ENCODE peak calls at places on chromosomes 5 and 9, in five cellular contexts. One of them, this sample, is unnamed. For H3K36me3, the result is how much of the 10 kb centered on the place peaks cover.

GRCh38 chr9:83315649-83316048 is 222.6 kb downstream of the FRMD3 start:
- DNase-seq in left ventricle myocardium inferior: no peak
- DNase-seq in hepatocyte: no peak
- DNase-seq in esophagus squamous epithelium: no peak
- DNase-seq in stomach: no peak
- DNase-seq in this sample: no peak

GRCh38 chr5:97019435-97020117 is 83.7 kb downstream of the LNPEP start:
- DNase-seq in esophagus squamous epithelium: no peak
- DNase-seq in left ventricle myocardium inferior: no peak
- DNase-seq in hepatocyte: peak
- DNase-seq in stomach: no peak
- DNase-seq in this sample: no peak

GRCh38 chr5:149228610-149229297 is 42.9 kb upstream of the AFAP1L1 start:
- DNase-seq in stomach: no peak
- DNase-seq in left ventricle myocardium inferior: no peak
- DNase-seq in esophagus squamous epithelium: no peak
- DNase-seq in hepatocyte: peak
- DNase-seq in this sample: no peak

GRCh38 chr9:71879644-71880174 is 31.3 kb downstream of the ABHD17B start:
- DNase-seq in esophagus squamous epithelium: no peak
- DNase-seq in left ventricle myocardium inferior: no peak
- DNase-seq in stomach: no peak
- DNase-seq in hepatocyte: no peak
- DNase-seq in this sample: no peak

GRCh38 chr5:147750065-147750464 is 32.5 kb downstream of the JAKMIP2 start:
- DNase-seq in left ventricle myocardium inferior: no peak
- DNase-seq in esophagus squamous epithelium: no peak
- DNase-seq in hepatocyte: no peak
- DNase-seq in stomach: no peak
- DNase-seq in this sample: no peak

GRCh38 chr5:124236366-124237231 is 509.8 kb downstream of the ZNF608 start:
- DNase-seq in left ventricle myocardium inferior: no peak
- DNase-seq in hepatocyte: no peak
- DNase-seq in stomach: no peak
- DNase-seq in esophagus squamous epithelium: no peak
- DNase-seq in this sample: no peak

GRCh38 chr9:37972346-37972745 is 68.4 kb upstream of the SLC25A51 start:
- DNase-seq in stomach: no peak
- DNase-seq in esophagus squamous epithelium: no peak
- DNase-seq in left ventricle myocardium inferior: no peak
- DNase-seq in hepatocyte: peak
- DNase-seq in this sample: peak

GRCh38 chr9:105187781-105188180 is 56.7 kb upstream of the SLC44A1 start:
- DNase-seq in esophagus squamous epithelium: no peak
- DNase-seq in hepatocyte: no peak
- DNase-seq in stomach: no peak
- DNase-seq in left ventricle myocardium inferior: no peak
- DNase-seq in this sample: no peak

GRCh38 chr5:55427157-55427556 is 107.6 kb downstream of the PLPP1 start:
- DNase-seq in left ventricle myocardium inferior: no peak
- DNase-seq in esophagus squamous epithelium: no peak
- DNase-seq in hepatocyte: peak
- DNase-seq in stomach: peak
- DNase-seq in this sample: peak

GRCh38 chr5:178123094-178123986 is 7.5 kb upstream of the RMND5B start:
- DNase-seq in hepatocyte: no peak
- DNase-seq in stomach: no peak
- DNase-seq in esophagus squamous epithelium: no peak
- DNase-seq in left ventricle myocardium inferior: no peak
- DNase-seq in this sample: no peak

GRCh38 chr9:110427497-110428104 is 89.9 kb upstream of the TXNDC8 start:
- DNase-seq in stomach: peak
- DNase-seq in hepatocyte: peak
- DNase-seq in esophagus squamous epithelium: no peak
- DNase-seq in left ventricle myocardium inferior: peak
- DNase-seq in this sample: peak

GRCh38 chr5:135650081-135650480 is 71.3 kb upstream of the CXCL14 start:
- DNase-seq in stomach: no peak
- DNase-seq in esophagus squamous epithelium: no peak
- DNase-seq in hepatocyte: no peak
- DNase-seq in left ventricle myocardium inferior: no peak
- DNase-seq in this sample: no peak

GRCh38 chr9:125585503-125586172 is 121.4 kb downstream of the MAPKAP1 start:
- DNase-seq in left ventricle myocardium inferior: no peak
- DNase-seq in stomach: no peak
- DNase-seq in hepatocyte: no peak
- DNase-seq in esophagus squamous epithelium: no peak
- DNase-seq in this sample: no peak

GRCh38 chr9:109107402-109108240 is 12.1 kb downstream of the TMEM245 start:
- DNase-seq in stomach: no peak
- DNase-seq in left ventricle myocardium inferior: no peak
- DNase-seq in esophagus squamous epithelium: no peak
- DNase-seq in hepatocyte: peak
- DNase-seq in this sample: no peak

GRCh38 chr5:153352685-153353219 is 137.7 kb upstream of the GRIA1 start:
- DNase-seq in left ventricle myocardium inferior: no peak
- DNase-seq in hepatocyte: no peak
- DNase-seq in esophagus squamous epithelium: no peak
- DNase-seq in stomach: no peak
- DNase-seq in this sample: no peak

GRCh38 chr5:5419291-5420210 is 2.9 kb upstream of the ICE1 start:
- DNase-seq in stomach: no peak
- DNase-seq in left ventricle myocardium inferior: no peak
- DNase-seq in hepatocyte: peak
- DNase-seq in esophagus squamous epithelium: no peak
- DNase-seq in this sample: peak

GRCh38 chr5:168613996-168614395 is 34.8 kb upstream of the PANK3 start:
- DNase-seq in left ventricle myocardium inferior: no peak
- DNase-seq in stomach: no peak
- DNase-seq in esophagus squamous epithelium: no peak
- DNase-seq in hepatocyte: peak
- DNase-seq in this sample: no peak

GRCh38 chr9:130728721-130729120 is 35.1 kb downstream of the EXOSC2 start:
- DNase-seq in hepatocyte: no peak
- DNase-seq in left ventricle myocardium inferior: no peak
- DNase-seq in stomach: no peak
- DNase-seq in esophagus squamous epithelium: no peak
- DNase-seq in this sample: no peak

GRCh38 chr9:94639045-94639995 is at the start of gene FBP1:
- DNase-seq in stomach: peak
- DNase-seq in esophagus squamous epithelium: no peak
- DNase-seq in hepatocyte: peak
- DNase-seq in left ventricle myocardium inferior: peak
- DNase-seq in this sample: peak

GRCh38 chr5:7437836-7438235 is 41.9 kb downstream of the ADCY2 start:
- DNase-seq in stomach: no peak
- DNase-seq in hepatocyte: no peak
- DNase-seq in esophagus squamous epithelium: no peak
- DNase-seq in left ventricle myocardium inferior: no peak
- DNase-seq in this sample: no peak

GRCh38 chr5:89988998-89989690 is 420.4 kb downstream of the CETN3 start:
- DNase-seq in hepatocyte: no peak
- DNase-seq in stomach: no peak
- DNase-seq in esophagus squamous epithelium: no peak
- DNase-seq in left ventricle myocardium inferior: peak
- DNase-seq in this sample: peak

GRCh38 chr5:118326496-118327045 is 661.8 kb downstream of the DTWD2 start:
- DNase-seq in left ventricle myocardium inferior: no peak
- DNase-seq in esophagus squamous epithelium: no peak
- DNase-seq in hepatocyte: peak
- DNase-seq in stomach: no peak
- DNase-seq in this sample: no peak

GRCh38 chr9:129079829-129080228 is 1.1 kb upstream of the DOLPP1 start:
- DNase-seq in stomach: no peak
- DNase-seq in esophagus squamous epithelium: no peak
- DNase-seq in hepatocyte: no peak
- DNase-seq in left ventricle myocardium inferior: no peak
- DNase-seq in this sample: no peak
- H3K4me3 ChIP-seq in stomach: peak
- H3K4me3 ChIP-seq in esophagus squamous epithelium: peak
- H3K4me3 ChIP-seq in hepatocyte: peak
- H3K4me3 ChIP-seq in left ventricle myocardium inferior: peak
- H3K4me3 ChIP-seq in this sample: peak

DNA sequence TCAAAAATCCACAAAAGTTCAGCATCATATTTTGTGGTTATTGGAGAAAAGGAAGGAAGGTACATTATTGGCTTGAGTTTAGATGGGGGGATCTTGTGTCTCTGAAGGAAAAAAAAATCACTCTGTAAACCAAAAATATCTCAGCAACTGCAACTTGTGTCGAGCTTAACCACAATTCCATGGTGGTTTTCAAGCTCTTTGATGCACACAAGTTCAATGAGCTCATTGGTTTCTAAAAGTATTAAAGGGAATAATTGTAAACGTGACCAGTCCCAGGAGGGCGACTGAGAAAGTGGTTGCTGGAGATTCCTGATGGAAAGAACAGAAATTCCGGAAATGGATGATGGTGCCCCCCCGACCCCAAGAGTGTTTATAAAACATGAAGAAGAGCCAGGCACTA is 173.8 kb downstream of the PSAT1 start:
- DNase-seq in hepatocyte: no peak
- DNase-seq in esophagus squamous epithelium: no peak
- DNase-seq in stomach: no peak
- DNase-seq in left ventricle myocardium inferior: no peak
- DNase-seq in this sample: no peak
- H3K36me3 ChIP-seq in hepatocyte: under half
- H3K36me3 ChIP-seq in esophagus squamous epithelium: under half
- H3K36me3 ChIP-seq in stomach: under half
- H3K36me3 ChIP-seq in left ventricle myocardium inferior: under half
- H3K36me3 ChIP-seq in this sample: under half

GRCh38 chr9:121281614-121282291 is 13.8 kb downstream of the GSN start:
- DNase-seq in stomach: peak
- DNase-seq in hepatocyte: peak
- DNase-seq in esophagus squamous epithelium: peak
- DNase-seq in left ventricle myocardium inferior: peak
- DNase-seq in this sample: peak
- TF ChIP-seq CTCF in stomach: no peak
- TF ChIP-seq CTCF in hepatocyte: no peak
- TF ChIP-seq CTCF in esophagus squamous epithelium: no peak
- TF ChIP-seq CTCF in left ventricle myocardium inferior: no peak
- TF ChIP-seq CTCF in this sample: no peak

GRCh38 chr5:81125959-81126358 is 107.2 kb upstream of the CKMT2 start:
- DNase-seq in esophagus squamous epithelium: no peak
- DNase-seq in hepatocyte: peak
- DNase-seq in left ventricle myocardium inferior: no peak
- DNase-seq in stomach: no peak
- DNase-seq in this sample: peak

GRCh38 chr5:81121836-81122235 is 111.3 kb upstream of the CKMT2 start:
- DNase-seq in left ventricle myocardium inferior: no peak
- DNase-seq in stomach: no peak
- DNase-seq in hepatocyte: no peak
- DNase-seq in esophagus squamous epithelium: no peak
- DNase-seq in this sample: no peak

GRCh38 chr5:81117566-81117965 is 115.6 kb upstream of the CKMT2 start:
- DNase-seq in left ventricle myocardium inferior: no peak
- DNase-seq in stomach: no peak
- DNase-seq in esophagus squamous epithelium: no peak
- DNase-seq in hepatocyte: no peak
- DNase-seq in this sample: no peak

GRCh38 chr5:81121273-81121672 is 111.8 kb upstream of the CKMT2 start:
- DNase-seq in stomach: no peak
- DNase-seq in esophagus squamous epithelium: no peak
- DNase-seq in left ventricle myocardium inferior: no peak
- DNase-seq in hepatocyte: no peak
- DNase-seq in this sample: no peak

GRCh38 chr5:81122271-81122670 is 110.9 kb upstream of the CKMT2 start:
- DNase-seq in hepatocyte: no peak
- DNase-seq in esophagus squamous epithelium: no peak
- DNase-seq in stomach: no peak
- DNase-seq in left ventricle myocardium inferior: no peak
- DNase-seq in this sample: no peak
- H3K4me3 ChIP-seq in hepatocyte: no peak
- H3K4me3 ChIP-seq in esophagus squamous epithelium: no peak
- H3K4me3 ChIP-seq in stomach: no peak
- H3K4me3 ChIP-seq in left ventricle myocardium inferior: no peak
- H3K4me3 ChIP-seq in this sample: no peak

GRCh38 chr5:98877600-98877999 is 51.2 kb downstream of the CHD1 start:
- DNase-seq in left ventricle myocardium inferior: no peak
- DNase-seq in esophagus squamous epithelium: no peak
- DNase-seq in stomach: no peak
- DNase-seq in hepatocyte: no peak
- DNase-seq in this sample: no peak
- H3K36me3 ChIP-seq in left ventricle myocardium inferior: half or more
- H3K36me3 ChIP-seq in esophagus squamous epithelium: under half
- H3K36me3 ChIP-seq in stomach: half or more
- H3K36me3 ChIP-seq in hepatocyte: under half
- H3K36me3 ChIP-seq in this sample: under half

DNA sequence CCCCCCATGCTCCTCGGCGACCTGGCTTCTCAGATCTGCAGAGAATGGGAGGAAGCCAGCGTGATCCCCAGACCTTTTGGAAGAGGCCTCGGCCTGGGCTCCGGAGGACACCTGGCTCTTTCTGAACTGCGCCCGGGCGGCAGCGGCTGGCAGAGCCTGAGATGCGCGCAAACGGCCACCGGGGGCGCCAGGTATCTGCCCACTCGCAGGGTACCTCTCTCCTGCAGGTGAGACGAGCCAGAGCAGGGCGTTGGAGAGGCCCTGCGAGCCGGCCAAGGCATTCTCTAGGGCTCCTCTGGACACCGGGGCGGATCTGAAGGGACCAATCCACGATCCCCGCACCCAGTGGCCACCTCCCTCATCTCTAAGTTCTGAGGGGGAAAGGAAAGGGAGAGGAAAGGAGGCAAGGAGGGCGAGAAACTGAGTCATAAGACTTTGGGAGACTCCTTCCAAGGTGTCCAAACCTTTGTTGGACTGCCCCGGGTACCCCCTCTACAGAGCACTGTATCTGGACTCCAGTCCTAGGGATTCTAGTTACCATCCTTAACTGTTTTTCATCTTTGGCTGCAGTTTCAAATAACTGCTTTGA is 55.0 kb upstream of the SLC46A2 start:
- DNase-seq in left ventricle myocardium inferior: no peak
- DNase-seq in stomach: no peak
- DNase-seq in hepatocyte: no peak
- DNase-seq in esophagus squamous epithelium: no peak
- DNase-seq in this sample: peak
- TF ChIP-seq CTCF in left ventricle myocardium inferior: no peak
- TF ChIP-seq CTCF in stomach: no peak
- TF ChIP-seq CTCF in hepatocyte: no peak
- TF ChIP-seq CTCF in esophagus squamous epithelium: no peak
- TF ChIP-seq CTCF in this sample: no peak

GRCh38 chr5:68220260-68220659 is 4.7 kb downstream of the PIK3R1 start:
- DNase-seq in hepatocyte: no peak
- DNase-seq in esophagus squamous epithelium: no peak
- DNase-seq in left ventricle myocardium inferior: no peak
- DNase-seq in stomach: no peak
- DNase-seq in this sample: no peak

GRCh38 chr5:68222310-68222709 is 6.8 kb downstream of the PIK3R1 start:
- DNase-seq in esophagus squamous epithelium: no peak
- DNase-seq in hepatocyte: no peak
- DNase-seq in stomach: no peak
- DNase-seq in left ventricle myocardium inferior: no peak
- DNase-seq in this sample: no peak

GRCh38 chr5:68222824-68223354 is 7.3 kb downstream of the PIK3R1 start:
- DNase-seq in hepatocyte: no peak
- DNase-seq in esophagus squamous epithelium: no peak
- DNase-seq in left ventricle myocardium inferior: no peak
- DNase-seq in stomach: no peak
- DNase-seq in this sample: no peak

GRCh38 chr5:68220914-68221313 is 5.4 kb downstream of the PIK3R1 start:
- DNase-seq in stomach: no peak
- DNase-seq in left ventricle myocardium inferior: no peak
- DNase-seq in esophagus squamous epithelium: no peak
- DNase-seq in hepatocyte: no peak
- DNase-seq in this sample: no peak

GRCh38 chr5:68221488-68221887 is 5.9 kb downstream of the PIK3R1 start:
- DNase-seq in hepatocyte: no peak
- DNase-seq in left ventricle myocardium inferior: no peak
- DNase-seq in stomach: no peak
- DNase-seq in esophagus squamous epithelium: no peak
- DNase-seq in this sample: no peak
- H3K4me3 ChIP-seq in hepatocyte: no peak
- H3K4me3 ChIP-seq in left ventricle myocardium inferior: no peak
- H3K4me3 ChIP-seq in stomach: no peak
- H3K4me3 ChIP-seq in esophagus squamous epithelium: peak
- H3K4me3 ChIP-seq in this sample: no peak